ENCODE peak calls at places on chromosomes 12 and 14, in five cellular contexts. G is astrocyte, U is pulmonary artery endothelial cell, S is HFF-Myc, Y is cardiac muscle cell. T is an unnamed sample.

GRCh38 chr14:49549881-49550280 is 36.3 kb downstream of the RPS29 start:
- DNase-seq in G (peak; percentile 18), Y (no peak), U (no peak), S (no peak), T (no peak)

GRCh38 chr14:23182372-23183014 is 967 bp downstream of the SLC7A8 start:
- DNase-seq in S (no peak), G (no peak), U (no peak), Y (no peak), T (no peak)

GRCh38 chr14:80942158-80942738 is 710 bp upstream of the CEP128 start:
- DNase-seq in S (no peak), U (no peak), G (no peak), Y (peak; percentile 10), T (no peak)

GRCh38 chr14:31950760-31951637 is 126.1 kb upstream of the ARHGAP5 start:
- DNase-seq in G (peak; percentile 73), U (no peak), Y (peak; percentile 70), S (no peak), T (no peak)

GRCh38 chr12:96219700-96220206 is 25.6 kb downstream of the ELK3 start:
- DNase-seq in U (peak; percentile 92), G (peak; percentile 97), Y (peak; percentile 88), S (no peak), T (no peak)

GRCh38 chr14:106809615-106810014 is 1283.2 kb downstream of the TMEM121 start:
- DNase-seq in U (no peak), G (no peak), S (no peak), Y (no peak), T (no peak)

GRCh38 chr12:109255377-109255776 is 53.7 kb downstream of the FOXN4 start:
- DNase-seq in U (no peak), G (no peak), Y (peak; percentile 79), S (no peak), T (no peak)

GRCh38 chr14:102799684-102800562 is 22.7 kb downstream of the TRAF3 start:
- DNase-seq in Y (peak; percentile 83), S (peak; percentile 70), U (no peak), G (peak; percentile 95), T (no peak)

GRCh38 chr12:22082190-22082701 is 36.2 kb downstream of the CMAS start:
- DNase-seq in G (no peak), Y (peak; percentile 2), S (no peak), U (no peak), T (no peak)

GRCh38 chr12:18296201-18296908 is 35.0 kb downstream of the PIK3C2G start:
- DNase-seq in U (no peak), S (no peak), Y (peak; percentile 12), G (no peak), T (no peak)

GRCh38 chr14:28773917-28774691 is 7.5 kb downstream of the FOXG1 start:
- DNase-seq in G (peak; percentile 36), U (no peak), S (no peak), Y (peak; percentile 54), T (no peak)

GRCh38 chr14:36591482-36591881 is 9.1 kb upstream of the NKX2-8 start:
- DNase-seq in G (no peak), Y (no peak), S (no peak), U (no peak), T (no peak)

GRCh38 chr12:124518051-124518932 is 49.1 kb downstream of the NCOR2 start:
- DNase-seq in G (peak; percentile 100), U (peak; percentile 97), S (peak; percentile 99), Y (peak; percentile 100), T (peak; percentile 96)

GRCh38 chr14:105904379-105904778 is 378.0 kb downstream of the TMEM121 start:
- DNase-seq in U (no peak), S (no peak), G (no peak), Y (no peak), T (no peak)

GRCh38 chr12:123150273-123150803 is 552 bp downstream of the PITPNM2 start:
- DNase-seq in U (no peak), G (no peak), Y (no peak), S (no peak), T (no peak)

GRCh38 chr12:125079084-125079483 is 13.8 kb downstream of the AACS start:
- DNase-seq in S (no peak), U (no peak), G (no peak), Y (no peak), T (no peak)

GRCh38 chr12:124778411-124778810 is 85.3 kb downstream of the SCARB1 start:
- DNase-seq in G (no peak), Y (no peak), S (no peak), U (no peak), T (no peak)

GRCh38 chr14:95217391-95217900 is 60.1 kb upstream of the DICER1 start:
- DNase-seq in S (no peak), Y (no peak), G (no peak), U (no peak), T (no peak)

GRCh38 chr14:97458302-97459137 is 661.3 kb downstream of the VRK1 start:
- DNase-seq in G (no peak), U (no peak), Y (no peak), S (no peak), T (no peak)

GRCh38 chr12:113056381-113056630 is 224 bp upstream of the DTX1 start:
- DNase-seq in S (no peak), U (no peak), G (no peak), Y (no peak), T (no peak)

GRCh38 chr12:115155665-115156645 is 472.0 kb upstream of the TBX3 start:
- DNase-seq in S (peak; percentile 99), G (peak; percentile 99), Y (peak; percentile 69), U (no peak), T (no peak)

GRCh38 chr14:69812725-69813124 is 15.7 kb upstream of the SLC10A1 start:
- DNase-seq in S (no peak), Y (peak; percentile 3), G (no peak), U (no peak), T (no peak)

GRCh38 chr12:108806921-108807320 is 50.5 kb downstream of the SSH1 start:
- DNase-seq in U (no peak), S (no peak), Y (no peak), G (no peak), T (no peak)

GRCh38 chr12:120006248-120006975 is 17.4 kb downstream of the BICDL1 start:
- DNase-seq in U (no peak), S (no peak), Y (no peak), G (no peak), T (no peak)